ENCODE peak calls at places on chromosomes 13 and 19, in nine cellular contexts. T is mammary epithelial cell; K is right cardiac atrium; W is heart left ventricle; D is cardiac muscle cell; R is foreskin keratinocyte; U is tibial nerve; X is naive thymus-derived CD4-positive, alpha-beta T cell; J is neural progenitor cell. V is an unnamed sample.
A peak's percentile ranks its signal among the peaks of the same experiment; 100 is the strongest.

GRCh38 chr13:101289764-101290163 is 126.5 kb downstream of the NALCN start:
- DNase-seq in D (peak; percentile 73), K (no peak), X (no peak), R (no peak), W (no peak), U (no peak), T (peak; percentile 26), J (peak; percentile 87), V (no peak)

GRCh38 chr19:799076-799881 is 2.0 kb downstream of the PTBP1 start:
- DNase-seq in X (peak; percentile 37), T (peak; percentile 46), J (peak; percentile 79), D (peak; percentile 59), W (no peak), R (no peak), U (no peak), K (no peak), V (no peak)

GRCh38 chr13:30735025-30735967 is at the start of gene ALOX5AP:
- DNase-seq in X (peak; percentile 51), D (no peak), J (no peak), U (no peak), W (no peak), T (no peak), R (no peak), K (no peak), V (no peak)

GRCh38 chr13:91805605-91806004 is 407.2 kb downstream of the GPC5 start:
- DNase-seq in R (no peak), X (no peak), J (no peak), K (no peak), T (no peak), U (no peak), W (no peak), D (peak; percentile 44), V (no peak)

GRCh38 chr19:53365899-53366493 is 491 bp downstream of the ZNF525 start:
- DNase-seq in T (peak; percentile 57), K (peak; percentile 43), X (no peak), D (peak; percentile 54), W (no peak), R (peak; percentile 6), U (no peak), J (peak; percentile 66), V (no peak)

GRCh38 chr19:36771275-36772231 is 1.1 kb downstream of the ZNF850 start:
- DNase-seq in D (peak; percentile 97), U (no peak), X (peak; percentile 1), R (peak; percentile 53), J (peak; percentile 71), K (peak; percentile 84), T (peak; percentile 67), W (peak; percentile 81), V (peak; percentile 29)

GRCh38 chr13:106095919-106096318 is 439.5 kb downstream of the EFNB2 start:
- DNase-seq in X (no peak), K (no peak), W (no peak), D (no peak), T (no peak), U (no peak), R (no peak), J (no peak), V (no peak)

GRCh38 chr19:873084-874019 is 13.9 kb downstream of the CFD start:
- DNase-seq in W (no peak), D (peak; percentile 36), X (peak; percentile 87), J (peak; percentile 62), U (no peak), R (no peak), K (no peak), T (peak; percentile 11), V (no peak)

GRCh38 chr19:5940260-5941208 is 26.5 kb downstream of the CAPS start:
- DNase-seq in U (no peak), D (no peak), X (no peak), T (no peak), W (no peak), J (no peak), K (no peak), R (no peak), V (no peak)

GRCh38 chr19:7254590-7254989 is 39.6 kb downstream of the INSR start:
- DNase-seq in K (no peak), T (no peak), X (no peak), D (no peak), W (no peak), R (no peak), J (no peak), U (no peak), V (no peak)

GRCh38 chr19:46840157-46840942 is 10.3 kb downstream of the AP2S1 start:
- DNase-seq in J (peak; percentile 91), T (peak; percentile 49), R (no peak), U (no peak), W (peak; percentile 48), D (peak; percentile 79), K (peak; percentile 76), X (peak; percentile 61), V (no peak)

GRCh38 chr19:41845001-41845050 is at the start of gene DMRTC2:
- DNase-seq in T (no peak), X (no peak), U (no peak), W (no peak), D (no peak), K (no peak), J (no peak), R (no peak), V (no peak)

GRCh38 chr13:23273498-23273897 is 92.7 kb downstream of the SGCG start:
- DNase-seq in K (no peak), W (no peak), D (no peak), X (no peak), R (no peak), U (no peak), J (no peak), T (no peak), V (no peak)

GRCh38 chr13:79867248-79867647 is 386.3 kb downstream of the NDFIP2 start:
- DNase-seq in J (no peak), U (no peak), X (no peak), T (no peak), W (no peak), R (no peak), D (no peak), K (no peak), V (no peak)

GRCh38 chr19:2640563-2641331 is 61.7 kb downstream of the GNG7 start:
- DNase-seq in K (no peak), T (no peak), R (no peak), W (peak; percentile 25), D (no peak), U (no peak), X (no peak), J (no peak), V (no peak)

GRCh38 chr19:8663920-8664670 is 33.7 kb downstream of the NFILZ start:
- DNase-seq in U (no peak), J (no peak), T (no peak), D (no peak), W (no peak), X (peak; percentile 21), R (no peak), K (peak; percentile 46), V (no peak)

GRCh38 chr19:18529782-18530181 is 7.9 kb upstream of the ELL start:
- DNase-seq in U (no peak), K (no peak), W (no peak), X (no peak), D (no peak), J (no peak), T (no peak), R (no peak), V (no peak)

DNA sequence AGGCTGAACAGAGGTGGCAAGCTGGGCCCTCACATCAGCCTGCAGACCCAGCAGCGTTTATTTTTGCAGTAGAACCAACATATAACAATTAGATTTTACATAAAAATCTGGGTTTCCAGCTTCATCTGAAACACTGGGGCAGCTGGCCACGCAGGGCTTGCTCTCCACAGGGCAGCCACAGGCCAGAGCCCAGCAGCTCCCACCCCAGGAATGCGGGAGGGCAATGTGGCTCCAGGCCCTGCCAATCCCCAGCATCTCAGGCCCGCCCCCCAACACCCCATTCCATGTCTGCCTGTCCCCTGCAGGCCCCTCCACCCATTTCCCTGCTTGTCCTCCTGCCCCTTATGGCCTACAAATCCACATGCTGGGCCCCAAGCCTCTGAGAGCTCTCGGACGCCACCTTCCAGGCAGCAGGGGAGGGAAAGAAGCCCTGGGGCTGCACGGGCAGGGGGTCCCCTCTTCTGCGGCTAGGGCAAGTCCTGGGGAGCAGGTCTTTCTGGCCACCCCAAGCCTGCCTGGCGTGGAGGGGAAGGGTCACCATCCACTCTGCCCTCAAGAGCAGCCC is 15.0 kb upstream of the VSTM2B start:
- DNase-seq in T (no peak), U (no peak), J (peak; percentile 40), R (no peak), K (no peak), D (no peak), W (peak; percentile 10), X (no peak), V (no peak)
- H3K27ac ChIP-seq in T (no peak overlapping the region), U (no peak overlapping the region), J (no peak overlapping the region), R (no peak overlapping the region), K (no peak overlapping the region), D (no peak overlapping the region), W (no peak overlapping the region), X (no peak overlapping the region), V (no peak overlapping the region)

GRCh38 chr13:99422556-99423220 is 78.6 kb upstream of the TM9SF2 start:
- DNase-seq in K (no peak), U (no peak), J (no peak), X (no peak), W (no peak), D (no peak), R (no peak), T (no peak), V (no peak)
- H3K27ac ChIP-seq in K (no peak overlapping the region), U (no peak overlapping the region), J (no peak overlapping the region), X (peak overlapping the region; percentile 83), W (no peak overlapping the region), D (no peak overlapping the region), R (no peak overlapping the region), T (no peak overlapping the region), V (no peak overlapping the region)

DNA sequence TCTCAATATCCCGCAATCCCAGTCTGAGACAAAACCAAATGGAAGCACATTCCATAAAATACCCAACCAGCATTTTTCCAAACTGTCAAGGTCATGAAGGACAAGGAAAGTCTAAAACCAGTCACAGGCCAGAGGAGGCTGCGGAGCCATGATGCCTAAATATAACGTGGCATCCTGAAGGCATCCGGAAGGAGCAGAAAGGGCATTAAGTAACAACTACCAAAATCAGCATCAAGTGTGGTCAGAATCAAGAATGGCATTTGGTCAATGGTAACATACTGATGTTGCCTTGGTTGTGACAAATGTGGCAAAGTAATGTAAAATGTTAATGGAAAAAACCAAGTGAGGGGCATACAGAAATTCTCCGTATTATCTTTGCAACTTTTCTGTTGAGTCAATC is 3.5 kb upstream of the ATF5 start:
- DNase-seq in J (no peak), U (no peak), D (no peak), K (no peak), W (no peak), T (no peak), X (no peak), R (no peak), V (no peak)
- H3K27ac ChIP-seq in J (no peak overlapping the region), U (no peak overlapping the region), D (no peak overlapping the region), K (no peak overlapping the region), W (no peak overlapping the region), T (no peak overlapping the region), X (no peak overlapping the region), R (no peak overlapping the region), V (no peak overlapping the region)

GRCh38 chr13:103839460-103839859 is 773.2 kb upstream of the SLC10A2 start:
- DNase-seq in X (no peak), W (no peak), K (no peak), T (no peak), U (no peak), R (no peak), D (no peak), J (no peak), V (no peak)

GRCh38 chr13:103833453-103833852 is 767.2 kb upstream of the SLC10A2 start:
- DNase-seq in T (no peak), J (no peak), D (no peak), K (no peak), X (no peak), R (no peak), U (no peak), W (no peak), V (no peak)

GRCh38 chr13:103835052-103835451 is 768.8 kb upstream of the SLC10A2 start:
- DNase-seq in J (no peak), T (no peak), X (no peak), D (no peak), R (no peak), W (no peak), U (no peak), K (no peak), V (no peak)
- H3K27ac ChIP-seq in J (no peak overlapping the region), T (no peak overlapping the region), X (no peak overlapping the region), D (no peak overlapping the region), R (no peak overlapping the region), W (no peak overlapping the region), U (no peak overlapping the region), K (no peak overlapping the region), V (no peak overlapping the region)

V was measured in epithelial cell of prostate.